ENCODE peak calls at places on chromosomes 1 and 21, in four cellular contexts. C is activated CD4-positive, CD25-positive, alpha-beta regulatory T cell; Q is mesenteric fat pad; V is hepatic stellate cell. M is an unnamed sample.

GRCh38 chr1:64864018-64864945 is 102.1 kb downstream of the JAK1 start:
- DNase-seq in V (no peak), C (no peak), Q (no peak), M (no peak)

GRCh38 chr1:15616704-15617172 is 520 bp upstream of the DDI2 start:
- DNase-seq in V (peak), Q (no peak), C (no peak), M (peak)

GRCh38 chr1:15272009-15272781 is 25.2 kb downstream of the FHAD1 start:
- DNase-seq in Q (peak), C (no peak), V (peak), M (peak)

GRCh38 chr21:36379236-36379635 is 6.0 kb upstream of the CHAF1B start:
- DNase-seq in V (no peak), C (no peak), Q (no peak), M (no peak)

GRCh38 chr1:15351301-15351700 is 58.4 kb upstream of the EFHD2 start:
- DNase-seq in C (no peak), Q (no peak), V (no peak), M (no peak)

GRCh38 chr1:29753771-29754607 is 517.7 kb downstream of the PTPRU start:
- DNase-seq in V (no peak), C (no peak), Q (peak), M (no peak)

GRCh38 chr1:107318932-107319331 is 178.1 kb downstream of the NTNG1 start:
- DNase-seq in Q (no peak), C (no peak), V (no peak), M (no peak)

GRCh38 chr1:198295975-198296374 is 139.2 kb downstream of the NEK7 start:
- DNase-seq in Q (no peak), C (no peak), V (no peak), M (no peak)

GRCh38 chr1:41936107-41936506 is 17.4 kb upstream of the HIVEP3 start:
- DNase-seq in Q (no peak), V (no peak), C (no peak), M (no peak)

GRCh38 chr1:60703155-60703554 is 379.2 kb upstream of the NFIA start:
- DNase-seq in C (no peak), V (no peak), Q (no peak), M (no peak)

GRCh38 chr1:84370266-84370665 is 28.0 kb upstream of the DNASE2B start:
- DNase-seq in V (no peak), Q (no peak), C (no peak), M (no peak)

GRCh38 chr1:63883494-63884235 is 109.8 kb downstream of the ROR1 start:
- DNase-seq in Q (no peak), C (no peak), V (no peak), M (no peak)

GRCh38 chr1:160169553-160170399 is 18.4 kb downstream of the ATP1A4 start:
- DNase-seq in V (no peak), Q (no peak), C (no peak), M (peak)